ENCODE peak calls at places on chromosomes 16 and 17, in five cellular contexts. One of them, this sample, is unnamed.

GRCh38 chr17:35742896-35743477 is 10.1 kb downstream of the GAS2L2 start:
- DNase-seq in lower lobe of right lung: no peak
- DNase-seq in Peyer's patch: no peak
- DNase-seq in stomach: no peak
- DNase-seq in colonic mucosa: no peak
- DNase-seq in this sample: no peak

GRCh38 chr16:70728145-70728544 is 42.3 kb upstream of the MTSS2 start:
- DNase-seq in lower lobe of right lung: no peak
- DNase-seq in Peyer's patch: no peak
- DNase-seq in stomach: no peak
- DNase-seq in colonic mucosa: no peak
- DNase-seq in this sample: no peak

GRCh38 chr16:48607056-48607825 is 2.7 kb downstream of the N4BP1 start:
- DNase-seq in lower lobe of right lung: peak
- DNase-seq in Peyer's patch: no peak
- DNase-seq in stomach: peak
- DNase-seq in colonic mucosa: peak
- DNase-seq in this sample: peak

GRCh38 chr16:51814617-51815016 is 663.5 kb upstream of the SALL1 start:
- DNase-seq in lower lobe of right lung: no peak
- DNase-seq in Peyer's patch: no peak
- DNase-seq in stomach: no peak
- DNase-seq in colonic mucosa: no peak
- DNase-seq in this sample: no peak

GRCh38 chr17:58755577-58756245 is at the start of gene PPM1E:
- DNase-seq in lower lobe of right lung: peak
- DNase-seq in Peyer's patch: no peak
- DNase-seq in stomach: peak
- DNase-seq in colonic mucosa: peak
- DNase-seq in this sample: no peak

GRCh38 chr17:2971851-2972250 is 91.6 kb downstream of the OR1D5 start:
- DNase-seq in lower lobe of right lung: no peak
- DNase-seq in Peyer's patch: no peak
- DNase-seq in stomach: no peak
- DNase-seq in colonic mucosa: no peak
- DNase-seq in this sample: no peak

GRCh38 chr16:56013962-56014552 is 138.9 kb upstream of the CES5A start:
- DNase-seq in lower lobe of right lung: peak
- DNase-seq in Peyer's patch: no peak
- DNase-seq in stomach: no peak
- DNase-seq in colonic mucosa: peak
- DNase-seq in this sample: peak

GRCh38 chr16:50591800-50592771 is 43.9 kb downstream of the NKD1 start:
- DNase-seq in lower lobe of right lung: no peak
- DNase-seq in Peyer's patch: no peak
- DNase-seq in stomach: peak
- DNase-seq in colonic mucosa: no peak
- DNase-seq in this sample: peak

GRCh38 chr16:11126389-11127072 is 129.5 kb downstream of the SOCS1 start:
- DNase-seq in lower lobe of right lung: no peak
- DNase-seq in Peyer's patch: no peak
- DNase-seq in stomach: no peak
- DNase-seq in colonic mucosa: no peak
- DNase-seq in this sample: no peak

GRCh38 chr16:81996664-81997529 is 14.4 kb downstream of the SDR42E1 start:
- DNase-seq in lower lobe of right lung: no peak
- DNase-seq in Peyer's patch: no peak
- DNase-seq in stomach: no peak
- DNase-seq in colonic mucosa: no peak
- DNase-seq in this sample: no peak

GRCh38 chr17:67602974-67603373 is 114.8 kb upstream of the NOL11 start:
- DNase-seq in lower lobe of right lung: no peak
- DNase-seq in Peyer's patch: no peak
- DNase-seq in stomach: peak
- DNase-seq in colonic mucosa: peak
- DNase-seq in this sample: no peak

GRCh38 chr17:40316571-40317344 is 7.8 kb downstream of the RARA start:
- DNase-seq in lower lobe of right lung: peak
- DNase-seq in Peyer's patch: peak
- DNase-seq in stomach: peak
- DNase-seq in colonic mucosa: peak
- DNase-seq in this sample: no peak

GRCh38 chr17:4329838-4330237 is 36.6 kb downstream of the UBE2G1 start:
- DNase-seq in lower lobe of right lung: no peak
- DNase-seq in Peyer's patch: no peak
- DNase-seq in stomach: no peak
- DNase-seq in colonic mucosa: no peak
- DNase-seq in this sample: no peak

GRCh38 chr16:24701521-24701951 is 27.9 kb upstream of the TNRC6A start:
- DNase-seq in lower lobe of right lung: no peak
- DNase-seq in Peyer's patch: no peak
- DNase-seq in stomach: no peak
- DNase-seq in colonic mucosa: no peak
- DNase-seq in this sample: no peak

GRCh38 chr17:75832164-75832651 is 12.0 kb downstream of the UNC13D start:
- DNase-seq in lower lobe of right lung: peak
- DNase-seq in Peyer's patch: peak
- DNase-seq in stomach: peak
- DNase-seq in colonic mucosa: no peak
- DNase-seq in this sample: no peak

GRCh38 chr16:67296422-67296821 is 17.1 kb downstream of the PLEKHG4 start:
- DNase-seq in lower lobe of right lung: no peak
- DNase-seq in Peyer's patch: no peak
- DNase-seq in stomach: no peak
- DNase-seq in colonic mucosa: no peak
- DNase-seq in this sample: no peak

DNA sequence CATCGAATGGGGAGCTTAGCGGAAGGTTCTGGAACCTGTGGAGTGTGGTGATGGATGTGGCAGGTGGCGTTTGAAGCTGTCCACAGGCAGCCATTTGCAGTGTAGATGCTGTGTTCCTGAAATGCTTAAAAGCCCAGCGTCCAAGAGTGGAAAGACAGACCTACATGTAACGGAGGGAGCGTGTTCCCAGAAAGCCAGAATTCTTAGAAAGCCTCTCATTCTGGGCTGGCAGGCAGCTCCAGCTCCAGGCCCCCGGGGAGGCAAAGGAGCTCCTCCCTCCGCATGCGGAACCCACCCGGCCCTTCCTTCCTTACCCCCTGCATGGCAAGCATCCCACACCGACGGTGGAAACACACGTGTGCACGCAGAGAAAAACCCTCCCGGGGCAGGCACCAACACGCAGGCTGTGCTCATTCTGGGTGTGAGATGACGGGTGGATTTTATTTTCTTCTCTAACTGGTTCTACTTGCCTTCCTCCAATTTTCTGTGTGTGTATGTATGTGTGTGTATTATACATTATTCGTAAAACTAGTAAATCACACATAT is 22.0 kb downstream of the CARD14 start:
- DNase-seq in lower lobe of right lung: no peak
- DNase-seq in Peyer's patch: no peak
- DNase-seq in stomach: no peak
- DNase-seq in colonic mucosa: no peak
- DNase-seq in this sample: no peak
- H3K4me3 ChIP-seq in lower lobe of right lung: no peak
- H3K4me3 ChIP-seq in Peyer's patch: no peak
- H3K4me3 ChIP-seq in stomach: no peak
- H3K4me3 ChIP-seq in colonic mucosa: no peak
- H3K4me3 ChIP-seq in this sample: no peak

GRCh38 chr17:10285896-10286295 is 86.9 kb downstream of the MYH13 start:
- DNase-seq in lower lobe of right lung: no peak
- DNase-seq in Peyer's patch: no peak
- DNase-seq in stomach: no peak
- DNase-seq in colonic mucosa: no peak
- DNase-seq in this sample: no peak
- TF ChIP-seq CTCF in lower lobe of right lung: no peak
- TF ChIP-seq CTCF in Peyer's patch: no peak
- TF ChIP-seq CTCF in stomach: no peak
- TF ChIP-seq CTCF in colonic mucosa: no peak
- TF ChIP-seq CTCF in this sample: no peak

GRCh38 chr17:61189968-61190367 is 209.7 kb upstream of the TBX2 start:
- DNase-seq in lower lobe of right lung: no peak
- DNase-seq in Peyer's patch: no peak
- DNase-seq in stomach: no peak
- DNase-seq in colonic mucosa: no peak
- DNase-seq in this sample: no peak
- H3K4me3 ChIP-seq in lower lobe of right lung: no peak
- H3K4me3 ChIP-seq in Peyer's patch: no peak
- H3K4me3 ChIP-seq in stomach: no peak
- H3K4me3 ChIP-seq in colonic mucosa: no peak
- H3K4me3 ChIP-seq in this sample: no peak

GRCh38 chr17:60599620-60600489 is at the start of gene PPM1D:
- DNase-seq in lower lobe of right lung: peak
- DNase-seq in Peyer's patch: peak
- DNase-seq in stomach: peak
- DNase-seq in colonic mucosa: peak
- DNase-seq in this sample: peak

GRCh38 chr17:60600490-60601431 is 768 bp downstream of the PPM1D start:
- DNase-seq in lower lobe of right lung: peak
- DNase-seq in Peyer's patch: peak
- DNase-seq in stomach: peak
- DNase-seq in colonic mucosa: peak
- DNase-seq in this sample: peak

GRCh38 chr17:60602385-60602742 is 2.4 kb downstream of the PPM1D start:
- DNase-seq in lower lobe of right lung: no peak
- DNase-seq in Peyer's patch: no peak
- DNase-seq in stomach: no peak
- DNase-seq in colonic mucosa: peak
- DNase-seq in this sample: no peak

GRCh38 chr17:60602871-60603270 is 2.9 kb downstream of the PPM1D start:
- DNase-seq in lower lobe of right lung: no peak
- DNase-seq in Peyer's patch: no peak
- DNase-seq in stomach: no peak
- DNase-seq in colonic mucosa: no peak
- DNase-seq in this sample: no peak

GRCh38 chr17:60601443-60602384 is 1.7 kb downstream of the PPM1D start:
- DNase-seq in lower lobe of right lung: no peak
- DNase-seq in Peyer's patch: no peak
- DNase-seq in stomach: peak
- DNase-seq in colonic mucosa: peak
- DNase-seq in this sample: peak
- TF ChIP-seq CTCF in lower lobe of right lung: no peak
- TF ChIP-seq CTCF in Peyer's patch: no peak
- TF ChIP-seq CTCF in stomach: no peak
- TF ChIP-seq CTCF in colonic mucosa: no peak
- TF ChIP-seq CTCF in this sample: no peak

DNA sequence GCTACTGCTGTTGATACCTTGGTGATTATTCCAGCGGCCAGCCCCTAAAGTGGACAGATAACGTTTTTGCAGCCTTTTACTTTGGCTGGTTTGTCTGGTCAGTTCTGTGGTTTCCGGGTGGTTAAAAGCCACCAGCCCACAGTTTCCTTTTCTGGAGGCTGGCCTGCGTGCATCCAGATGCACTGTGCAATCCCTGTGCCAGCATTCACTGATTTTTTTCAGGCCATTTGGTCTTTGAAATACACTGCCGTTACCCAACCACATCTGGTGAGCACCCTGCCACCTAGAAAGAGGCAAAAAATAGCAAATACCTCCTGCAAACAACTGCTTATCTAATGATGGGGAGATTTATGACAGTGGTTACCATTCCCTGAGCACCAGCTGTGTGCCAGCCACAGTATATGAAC is 797 bp downstream of the NUDT7 start:
- DNase-seq in lower lobe of right lung: no peak
- DNase-seq in Peyer's patch: no peak
- DNase-seq in stomach: no peak
- DNase-seq in colonic mucosa: peak
- DNase-seq in this sample: no peak
- H3K4me3 ChIP-seq in lower lobe of right lung: peak
- H3K4me3 ChIP-seq in Peyer's patch: peak
- H3K4me3 ChIP-seq in stomach: peak
- H3K4me3 ChIP-seq in colonic mucosa: peak
- H3K4me3 ChIP-seq in this sample: peak

GRCh38 chr16:57651344-57652333 is 16.5 kb upstream of the ADGRG3 start:
- DNase-seq in lower lobe of right lung: no peak
- DNase-seq in Peyer's patch: no peak
- DNase-seq in stomach: no peak
- DNase-seq in colonic mucosa: no peak
- DNase-seq in this sample: no peak
- TF ChIP-seq CTCF in lower lobe of right lung: no peak
- TF ChIP-seq CTCF in Peyer's patch: no peak
- TF ChIP-seq CTCF in stomach: no peak
- TF ChIP-seq CTCF in colonic mucosa: no peak
- TF ChIP-seq CTCF in this sample: no peak

GRCh38 chr16:88809676-88810165 is 2.0 kb downstream of the APRT start:
- DNase-seq in lower lobe of right lung: no peak
- DNase-seq in Peyer's patch: no peak
- DNase-seq in stomach: no peak
- DNase-seq in colonic mucosa: no peak
- DNase-seq in this sample: no peak
- H3K4me3 ChIP-seq in lower lobe of right lung: peak
- H3K4me3 ChIP-seq in Peyer's patch: peak
- H3K4me3 ChIP-seq in stomach: no peak
- H3K4me3 ChIP-seq in colonic mucosa: no peak
- H3K4me3 ChIP-seq in this sample: peak